ENCODE peak calls at places on chromosome 7, in four cellular contexts. Y, O, D and C are unnamed samples.

GRCh38 chr7:5693529-5693928 is 87.9 kb downstream of the RNF216 start:
- DNase-seq in Y (peak), O (peak), D (no peak), C (no peak)

GRCh38 chr7:140342732-140343514 is 55.4 kb downstream of the SLC37A3 start:
- DNase-seq in Y (no peak), O (peak), D (peak), C (peak)

GRCh38 chr7:138785587-138786437 is 12.0 kb upstream of the TMEM213 start:
- DNase-seq in Y (no peak), O (peak), D (no peak), C (no peak)

GRCh38 chr7:141071260-141071854 is 2.5 kb upstream of the TMEM178B start:
- DNase-seq in Y (no peak), O (peak), D (peak), C (peak)

GRCh38 chr7:30548762-30549344 is 44.2 kb upstream of the GGCT start:
- DNase-seq in Y (no peak), O (peak), D (peak), C (peak)

GRCh38 chr7:154577141-154577540 is 425.8 kb downstream of the PAXIP1 start:
- DNase-seq in Y (no peak), O (no peak), D (no peak), C (no peak)

GRCh38 chr7:97313900-97314299 is 196.4 kb downstream of the SDHAF3 start:
- DNase-seq in Y (no peak), O (no peak), D (no peak), C (peak)

GRCh38 chr7:128137096-128137655 is 103.9 kb upstream of the LEP start:
- DNase-seq in Y (no peak), O (peak), D (no peak), C (no peak)

GRCh38 chr7:127755529-127755928 is 103.5 kb downstream of the SND1 start:
- DNase-seq in Y (no peak), O (no peak), D (no peak), C (no peak)

GRCh38 chr7:72492446-72492845 is 80.3 kb upstream of the CALN1 start:
- DNase-seq in Y (no peak), O (no peak), D (no peak), C (no peak)

GRCh38 chr7:101557978-101558741 is 70.9 kb downstream of the MYL10 start:
- DNase-seq in Y (no peak), O (no peak), D (no peak), C (no peak)

GRCh38 chr7:38448842-38449241 is 175.4 kb upstream of the TARP start:
- DNase-seq in Y (no peak), O (no peak), D (no peak), C (no peak)

GRCh38 chr7:38452615-38453014 is 178.6 kb downstream of the AMPH start:
- DNase-seq in Y (no peak), O (no peak), D (no peak), C (no peak)

GRCh38 chr7:38451840-38452239 is 178.4 kb upstream of the TARP start:
- DNase-seq in Y (no peak), O (peak), D (peak), C (no peak)

GRCh38 chr7:38453187-38453586 is 178.0 kb downstream of the AMPH start:
- DNase-seq in Y (no peak), O (no peak), D (no peak), C (no peak)

GRCh38 chr7:38448076-38448475 is 174.6 kb upstream of the TARP start:
- DNase-seq in Y (no peak), O (no peak), D (no peak), C (no peak)
- TF ChIP-seq SP1 in Y (no peak), O (no peak), D (no peak), C (no peak)

GRCh38 chr7:104005197-104005596 is 15.7 kb upstream of the RELN start:
- DNase-seq in Y (no peak), O (no peak), D (no peak), C (no peak)
- TF ChIP-seq ETV6 in Y (no peak), O (no peak), D (no peak), C (no peak)

GRCh38 chr7:132475037-132475668 is 101.1 kb downstream of the PLXNA4 start:
- DNase-seq in Y (no peak), O (no peak), D (no peak), C (no peak)

GRCh38 chr7:132469264-132469663 is 107.0 kb downstream of the PLXNA4 start:
- DNase-seq in Y (no peak), O (no peak), D (no peak), C (no peak)

GRCh38 chr7:132469681-132470080 is 106.6 kb downstream of the PLXNA4 start:
- DNase-seq in Y (no peak), O (no peak), D (no peak), C (no peak)

GRCh38 chr7:132475669-132476116 is 100.6 kb downstream of the PLXNA4 start:
- DNase-seq in Y (no peak), O (no peak), D (no peak), C (no peak)

GRCh38 chr7:132472463-132473120 is 103.7 kb downstream of the PLXNA4 start:
- DNase-seq in Y (no peak), O (no peak), D (no peak), C (no peak)
- TF ChIP-seq USF2 in Y (no peak), O (no peak), D (no peak), C (no peak)

GRCh38 chr7:43721193-43721806 is 8.0 kb downstream of the COA1 start:
- DNase-seq in Y (no peak), O (peak), D (no peak), C (no peak)
- TF ChIP-seq SP1 in Y (no peak), O (no peak), D (no peak), C (no peak)

GRCh38 chr7:74101061-74101681 is 17.6 kb downstream of the LIMK1 start:
- DNase-seq in Y (peak), O (no peak), D (peak), C (no peak)

GRCh38 chr7:74105992-74106391 is 22.4 kb downstream of the LIMK1 start:
- DNase-seq in Y (no peak), O (no peak), D (no peak), C (no peak)

GRCh38 chr7:74104702-74105101 is 21.1 kb downstream of the LIMK1 start:
- DNase-seq in Y (no peak), O (no peak), D (no peak), C (no peak)

GRCh38 chr7:74106846-74107245 is 23.2 kb downstream of the LIMK1 start:
- DNase-seq in Y (no peak), O (no peak), D (no peak), C (no peak)

GRCh38 chr7:74103219-74103772 is 19.7 kb downstream of the LIMK1 start:
- DNase-seq in Y (no peak), O (no peak), D (no peak), C (no peak)
- TF ChIP-seq ETV6 in Y (no peak), O (no peak), D (no peak), C (no peak)

DNA sequence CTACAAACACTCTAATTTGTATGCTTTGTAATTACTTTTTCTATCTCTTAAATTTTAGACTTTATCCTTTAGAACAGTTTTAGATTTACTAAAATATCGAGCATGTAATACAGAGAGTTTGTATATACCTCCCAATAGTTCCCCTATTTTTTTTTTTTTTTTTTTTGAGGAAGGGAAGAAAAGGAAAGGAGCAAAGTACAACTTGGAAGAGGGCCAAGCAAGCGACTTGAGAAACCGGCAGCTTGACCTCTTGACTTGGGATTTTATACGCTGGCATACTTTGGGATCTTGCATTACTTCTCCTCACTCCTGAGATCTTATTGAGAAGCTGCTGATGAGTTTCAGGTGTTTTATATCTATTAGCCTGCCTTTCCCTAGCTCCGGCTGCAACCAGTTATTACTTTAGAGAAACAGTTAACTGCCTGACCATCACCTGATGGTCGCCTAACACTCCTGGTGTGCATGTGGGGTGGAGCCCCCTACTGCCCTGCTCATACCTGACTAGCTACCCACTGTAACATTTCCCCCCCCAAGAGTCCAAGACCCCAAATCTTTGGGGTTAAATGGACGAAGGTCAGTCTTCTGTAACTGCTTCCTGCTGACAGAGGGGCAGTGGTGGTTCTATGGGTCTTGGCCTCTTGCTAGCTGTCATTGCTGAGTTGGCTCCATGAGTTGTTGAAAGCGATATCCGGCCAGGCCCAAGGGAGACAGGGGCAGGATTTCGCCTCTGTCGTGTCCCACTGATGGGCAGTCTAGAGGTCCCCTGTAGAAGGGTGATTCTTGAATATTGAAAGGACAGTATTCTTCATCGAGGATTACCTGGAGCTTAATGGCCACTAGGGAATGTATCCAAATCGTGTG is 28.5 kb downstream of the MKLN1 start:
- DNase-seq in Y (no peak), O (no peak), D (no peak), C (no peak)
- TF ChIP-seq USF2 in Y (no peak), O (no peak), D (no peak), C (no peak)